ENCODE peak calls at places on chromosomes 12 and 14, in seven cellular contexts. Q is heart left ventricle, U is HCT116, H is spleen, M is A549, Z is erythroblast, X is adrenal gland. D is an unnamed sample.

GRCh38 chr12:113232787-113233585 is 11.7 kb downstream of the TPCN1 start:
- DNase-seq in Q (peak; percentile 75), U (no peak), H (peak; percentile 93), M (no peak), Z (no peak), X (peak; percentile 82), D (no peak)

GRCh38 chr14:44720707-44721106 is 213.6 kb upstream of the FSCB start:
- DNase-seq in Q (no peak), U (no peak), H (no peak), M (no peak), Z (no peak), X (no peak), D (no peak)

GRCh38 chr12:93664573-93665138 is 12.5 kb upstream of the CRADD start:
- DNase-seq in Q (no peak), U (no peak), H (no peak), M (no peak), Z (no peak), X (no peak), D (no peak)

GRCh38 chr12:116244474-116245090 is 32.9 kb downstream of the MED13L start:
- DNase-seq in Q (no peak), U (no peak), H (no peak), M (no peak), Z (no peak), X (no peak), D (no peak)

GRCh38 chr14:52327374-52328226 is 13.5 kb downstream of the PTGER2 start:
- DNase-seq in Q (no peak), U (no peak), H (no peak), M (no peak), Z (no peak), X (no peak), D (no peak)

GRCh38 chr14:46008348-46008747 is 643.2 kb downstream of the RPL10L start:
- DNase-seq in Q (no peak), U (no peak), H (no peak), M (no peak), Z (no peak), X (no peak), D (no peak)

GRCh38 chr12:131129839-131130238 is 176.1 kb downstream of the ADGRD1 start:
- DNase-seq in Q (no peak), U (no peak), H (peak; percentile 53), M (no peak), Z (no peak), X (peak; percentile 19), D (peak; percentile 54)

GRCh38 chr14:75200451-75200850 is 24.0 kb upstream of the TMED10 start:
- DNase-seq in Q (no peak), U (peak; percentile 70), H (peak; percentile 40), M (no peak), Z (no peak), X (no peak), D (no peak)

GRCh38 chr14:61003571-61003970 is 22.5 kb downstream of the SLC38A6 start:
- DNase-seq in Q (no peak), U (no peak), H (no peak), M (no peak), Z (no peak), X (no peak), D (no peak)

GRCh38 chr12:6927999-6928702 is 392 bp downstream of the ATN1 start:
- DNase-seq in Q (peak; percentile 49), U (no peak), H (peak; percentile 84), M (no peak), Z (no peak), X (no peak), D (no peak)

GRCh38 chr14:62003701-62004100 is 241.5 kb downstream of the SNAPC1 start:
- DNase-seq in Q (no peak), U (no peak), H (no peak), M (no peak), Z (no peak), X (no peak), D (no peak)

GRCh38 chr12:78189656-78190055 is 359.0 kb downstream of the NAV3 start:
- DNase-seq in Q (no peak), U (no peak), H (no peak), M (no peak), Z (no peak), X (no peak), D (no peak)

GRCh38 chr12:46386877-46387629 is 14.5 kb upstream of the SLC38A2 start:
- DNase-seq in Q (peak; percentile 64), U (no peak), H (peak; percentile 82), M (peak; percentile 47), Z (peak; percentile 18), X (no peak), D (no peak)

GRCh38 chr14:68627868-68628604 is 164.8 kb downstream of the ZFP36L1 start:
- DNase-seq in Q (peak; percentile 70), U (peak; percentile 29), H (peak; percentile 89), M (no peak), Z (no peak), X (no peak), D (no peak)

GRCh38 chr14:93085916-93086315 is 29.8 kb downstream of the ITPK1 start:
- DNase-seq in Q (no peak), U (no peak), H (no peak), M (peak; percentile 16), Z (no peak), X (no peak), D (no peak)

GRCh38 chr12:15644700-15645099 is 144.5 kb downstream of the EPS8 start:
- DNase-seq in Q (no peak), U (no peak), H (no peak), M (no peak), Z (no peak), X (no peak), D (no peak)

GRCh38 chr14:75979071-75979571 is 2.7 kb downstream of the TGFB3 start:
- DNase-seq in Q (no peak), U (no peak), H (peak; percentile 77), M (peak; percentile 17), Z (no peak), X (no peak), D (no peak)

GRCh38 chr14:98167702-98168101 is 1104.3 kb downstream of the BCL11B start:
- DNase-seq in Q (no peak), U (no peak), H (no peak), M (no peak), Z (no peak), X (no peak), D (no peak)

GRCh38 chr12:49535921-49536525 is 2.8 kb upstream of the KCNH3 start:
- DNase-seq in Q (no peak), U (no peak), H (no peak), M (no peak), Z (no peak), X (no peak), D (peak; percentile 59)

DNA sequence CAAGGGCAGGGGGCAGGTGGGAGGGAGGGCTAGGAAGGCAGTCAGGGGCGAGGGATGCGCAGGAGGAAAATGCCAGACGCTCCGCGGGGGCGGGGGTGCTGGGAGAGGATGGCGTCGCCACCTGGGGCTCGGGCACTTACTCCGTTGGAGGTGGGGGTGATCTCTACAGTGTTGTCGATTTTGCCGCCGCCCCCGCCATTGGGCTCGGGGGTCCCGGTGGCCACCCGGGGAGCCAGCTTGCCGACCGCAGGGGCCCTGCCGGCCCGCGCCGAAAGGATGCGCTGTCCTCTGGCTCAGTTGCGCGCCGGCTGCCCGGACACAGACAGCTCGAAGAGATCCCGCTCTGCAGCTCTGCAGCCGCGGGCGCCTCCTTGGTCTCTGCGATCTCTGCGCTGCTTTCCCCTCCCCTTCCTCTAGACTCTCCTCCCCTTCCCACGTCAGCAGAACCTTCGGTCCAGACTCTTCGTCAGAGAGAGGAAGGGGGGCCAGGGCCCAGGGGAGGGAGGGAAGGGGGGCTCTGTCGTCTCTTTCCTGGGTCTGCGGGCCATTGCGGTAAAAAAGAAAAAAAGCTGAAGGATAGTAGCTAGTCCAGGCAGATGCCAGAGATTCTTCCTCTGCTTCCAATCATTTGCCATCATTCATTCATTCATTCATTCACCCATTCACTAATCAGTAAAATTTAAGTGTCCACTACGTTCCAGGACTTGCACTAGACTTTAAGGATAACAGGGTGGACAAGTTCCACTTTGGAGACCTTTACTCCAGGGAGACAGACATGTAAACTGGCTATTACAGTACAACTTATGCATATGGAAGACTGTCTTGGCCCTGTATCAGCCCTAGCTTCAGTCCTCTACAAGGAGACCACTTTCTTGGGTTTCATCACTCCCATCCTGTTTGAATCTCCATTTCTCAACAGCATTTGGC is at the start of gene SLC22A17:
- DNase-seq in Q (peak; percentile 83), U (peak; percentile 13), H (peak; percentile 79), M (peak; percentile 65), Z (no peak), X (peak; percentile 77), D (peak; percentile 41)
- TF ChIP-seq POLR2A in Q (peak; percentile 80), U (no peak), H (no peak), M (peak; percentile 84), Z (no peak), X (peak; percentile 84), D (peak; percentile 74)

GRCh38 chr14:99628832-99629618 is 15.9 kb upstream of the HHIPL1 start:
- DNase-seq in Q (peak; percentile 78), U (peak; percentile 61), H (peak; percentile 89), M (peak; percentile 80), Z (peak; percentile 63), X (peak; percentile 85), D (peak; percentile 88)
- TF ChIP-seq POLR2A in Q (no peak), U (no peak), H (no peak), M (no peak), Z (no peak), X (no peak), D (no peak)

GRCh38 chr14:49972199-49972671 is 79.4 kb downstream of the ARF6 start:
- DNase-seq in Q (peak; percentile 35), U (no peak), H (no peak), M (peak; percentile 66), Z (no peak), X (no peak), D (no peak)
- TF ChIP-seq POLR2A in Q (no peak), U (no peak), H (no peak), M (no peak), Z (no peak), X (no peak), D (no peak)

GRCh38 chr12:47814539-47815170 is 5.0 kb downstream of the HDAC7 start:
- DNase-seq in Q (no peak), U (no peak), H (no peak), M (no peak), Z (no peak), X (no peak), D (no peak)

GRCh38 chr12:47811581-47812484 is 7.9 kb downstream of the HDAC7 start:
- DNase-seq in Q (peak; percentile 79), U (no peak), H (no peak), M (no peak), Z (no peak), X (peak; percentile 67), D (peak; percentile 41)

GRCh38 chr12:47811070-47811391 is 8.7 kb downstream of the HDAC7 start:
- DNase-seq in Q (no peak), U (no peak), H (no peak), M (no peak), Z (no peak), X (no peak), D (no peak)

GRCh38 chr12:47813491-47814196 is 6.1 kb downstream of the HDAC7 start:
- DNase-seq in Q (no peak), U (no peak), H (no peak), M (no peak), Z (peak; percentile 48), X (no peak), D (peak; percentile 47)

DNA sequence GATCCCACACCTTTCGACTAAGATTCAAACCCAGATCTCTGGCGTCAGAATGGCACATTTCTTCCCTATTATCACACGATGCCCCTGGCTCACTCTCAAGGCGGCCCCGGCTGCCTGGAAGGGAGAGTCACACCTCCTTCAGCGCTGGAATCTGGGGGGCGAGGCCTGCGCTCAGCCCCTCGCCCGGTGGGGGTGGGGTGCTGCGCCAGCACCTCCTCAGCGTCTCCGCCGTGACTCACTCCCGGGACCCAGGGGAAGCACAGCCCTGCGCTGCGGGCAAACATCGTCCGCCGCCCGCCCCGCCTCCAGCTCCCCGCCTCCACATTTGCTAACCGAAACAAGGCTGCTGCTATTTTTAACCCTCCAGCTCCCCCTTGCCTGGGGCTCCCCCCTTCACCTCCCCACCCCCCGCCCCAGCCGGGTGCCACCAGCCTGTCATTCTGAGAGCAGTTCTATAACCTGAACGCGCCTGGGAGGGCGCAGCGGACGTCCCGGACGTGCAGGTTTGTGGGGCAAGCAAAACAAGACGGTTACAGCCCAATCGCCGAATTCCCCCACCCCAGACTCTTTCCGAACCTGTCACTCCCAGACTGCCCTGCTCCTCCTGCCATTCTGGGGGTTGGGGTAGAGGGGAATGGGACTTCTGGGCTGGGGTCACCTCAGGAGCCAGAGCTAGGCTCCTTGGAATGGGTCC is 6.8 kb downstream of the HDAC7 start:
- DNase-seq in Q (peak; percentile 94), U (no peak), H (peak; percentile 97), M (peak; percentile 74), Z (peak; percentile 74), X (peak; percentile 91), D (peak; percentile 90)
- TF ChIP-seq POLR2A in Q (no peak), U (no peak), H (no peak), M (no peak), Z (no peak), X (peak; percentile 29), D (no peak)

D was measured in H54.